ENCODE peak calls at places on chromosome 20, in ten cellular contexts. One of them, this sample, is unnamed.

GRCh38 chr20:19427480-19427879 is 215.0 kb downstream of the SLC24A3 start:
- DNase-seq in AG04450: no peak
- DNase-seq in fibroblast of pulmonary artery: no peak
- DNase-seq in HFFc6: no peak
- DNase-seq in hepatocyte: peak
- DNase-seq in endothelial cell: no peak
- DNase-seq in keratinocyte: no peak
- DNase-seq in GM12864: no peak
- DNase-seq in CD4-positive, alpha-beta T cell: no peak
- DNase-seq in activated B cell treated with CpG ODN at 0.5 μM for 24 hours: no peak
- DNase-seq in this sample: no peak

GRCh38 chr20:57849126-57849867 is 139.5 kb upstream of the PMEPA1 start:
- DNase-seq in hepatocyte: no peak
- DNase-seq in AG04450: no peak
- DNase-seq in fibroblast of pulmonary artery: peak
- DNase-seq in endothelial cell: no peak
- DNase-seq in GM12864: no peak
- DNase-seq in activated B cell treated with CpG ODN at 0.5 μM for 24 hours: no peak
- DNase-seq in CD4-positive, alpha-beta T cell: no peak
- DNase-seq in HFFc6: no peak
- DNase-seq in keratinocyte: no peak
- DNase-seq in this sample: no peak

GRCh38 chr20:32354592-32355416 is 3.3 kb upstream of the ASXL1 start:
- DNase-seq in GM12864: no peak
- DNase-seq in HFFc6: peak
- DNase-seq in endothelial cell: no peak
- DNase-seq in keratinocyte: no peak
- DNase-seq in hepatocyte: peak
- DNase-seq in CD4-positive, alpha-beta T cell: no peak
- DNase-seq in fibroblast of pulmonary artery: peak
- DNase-seq in activated B cell treated with CpG ODN at 0.5 μM for 24 hours: no peak
- DNase-seq in AG04450: no peak
- DNase-seq in this sample: no peak

GRCh38 chr20:7728373-7728772 is 211.9 kb downstream of the HAO1 start:
- DNase-seq in hepatocyte: no peak
- DNase-seq in endothelial cell: no peak
- DNase-seq in fibroblast of pulmonary artery: no peak
- DNase-seq in GM12864: no peak
- DNase-seq in HFFc6: no peak
- DNase-seq in CD4-positive, alpha-beta T cell: no peak
- DNase-seq in keratinocyte: no peak
- DNase-seq in AG04450: no peak
- DNase-seq in activated B cell treated with CpG ODN at 0.5 μM for 24 hours: no peak
- DNase-seq in this sample: no peak

GRCh38 chr20:57351042-57351783 is at the start of gene RAE1:
- DNase-seq in HFFc6: peak
- DNase-seq in activated B cell treated with CpG ODN at 0.5 μM for 24 hours: peak
- DNase-seq in hepatocyte: peak
- DNase-seq in keratinocyte: peak
- DNase-seq in endothelial cell: peak
- DNase-seq in fibroblast of pulmonary artery: peak
- DNase-seq in CD4-positive, alpha-beta T cell: peak
- DNase-seq in AG04450: peak
- DNase-seq in GM12864: peak
- DNase-seq in this sample: peak

GRCh38 chr20:34663213-34663943 is 13.5 kb downstream of the PIGU start:
- DNase-seq in AG04450: no peak
- DNase-seq in CD4-positive, alpha-beta T cell: no peak
- DNase-seq in keratinocyte: no peak
- DNase-seq in fibroblast of pulmonary artery: no peak
- DNase-seq in HFFc6: no peak
- DNase-seq in endothelial cell: no peak
- DNase-seq in activated B cell treated with CpG ODN at 0.5 μM for 24 hours: no peak
- DNase-seq in hepatocyte: no peak
- DNase-seq in GM12864: no peak
- DNase-seq in this sample: no peak

GRCh38 chr20:34112600-34113061 is 588 bp upstream of the EIF2S2 start:
- DNase-seq in GM12864: no peak
- DNase-seq in activated B cell treated with CpG ODN at 0.5 μM for 24 hours: peak
- DNase-seq in CD4-positive, alpha-beta T cell: peak
- DNase-seq in AG04450: no peak
- DNase-seq in fibroblast of pulmonary artery: peak
- DNase-seq in hepatocyte: no peak
- DNase-seq in HFFc6: no peak
- DNase-seq in keratinocyte: no peak
- DNase-seq in endothelial cell: peak
- DNase-seq in this sample: peak

GRCh38 chr20:25319241-25320034 is 71.2 kb downstream of the ABHD12 start:
- DNase-seq in hepatocyte: no peak
- DNase-seq in HFFc6: no peak
- DNase-seq in AG04450: no peak
- DNase-seq in CD4-positive, alpha-beta T cell: no peak
- DNase-seq in endothelial cell: no peak
- DNase-seq in GM12864: no peak
- DNase-seq in fibroblast of pulmonary artery: no peak
- DNase-seq in activated B cell treated with CpG ODN at 0.5 μM for 24 hours: peak
- DNase-seq in keratinocyte: no peak
- DNase-seq in this sample: no peak

GRCh38 chr20:25057234-25058050 is 497 bp downstream of the ACSS1 start:
- DNase-seq in keratinocyte: no peak
- DNase-seq in endothelial cell: peak
- DNase-seq in CD4-positive, alpha-beta T cell: peak
- DNase-seq in HFFc6: peak
- DNase-seq in hepatocyte: peak
- DNase-seq in AG04450: no peak
- DNase-seq in activated B cell treated with CpG ODN at 0.5 μM for 24 hours: peak
- DNase-seq in GM12864: no peak
- DNase-seq in fibroblast of pulmonary artery: peak
- DNase-seq in this sample: peak

GRCh38 chr20:11178946-11179654 is 505.3 kb upstream of the JAG1 start:
- DNase-seq in activated B cell treated with CpG ODN at 0.5 μM for 24 hours: no peak
- DNase-seq in hepatocyte: no peak
- DNase-seq in AG04450: peak
- DNase-seq in endothelial cell: no peak
- DNase-seq in keratinocyte: peak
- DNase-seq in fibroblast of pulmonary artery: peak
- DNase-seq in CD4-positive, alpha-beta T cell: no peak
- DNase-seq in GM12864: no peak
- DNase-seq in HFFc6: peak
- DNase-seq in this sample: no peak

GRCh38 chr20:16488086-16488485 is 85.2 kb downstream of the KIF16B start:
- DNase-seq in GM12864: no peak
- DNase-seq in AG04450: no peak
- DNase-seq in activated B cell treated with CpG ODN at 0.5 μM for 24 hours: no peak
- DNase-seq in fibroblast of pulmonary artery: no peak
- DNase-seq in endothelial cell: no peak
- DNase-seq in hepatocyte: no peak
- DNase-seq in HFFc6: no peak
- DNase-seq in keratinocyte: no peak
- DNase-seq in CD4-positive, alpha-beta T cell: no peak
- DNase-seq in this sample: no peak

GRCh38 chr20:56328861-56329260 is 29.9 kb upstream of the FAM210B start:
- DNase-seq in endothelial cell: no peak
- DNase-seq in activated B cell treated with CpG ODN at 0.5 μM for 24 hours: no peak
- DNase-seq in CD4-positive, alpha-beta T cell: no peak
- DNase-seq in fibroblast of pulmonary artery: peak
- DNase-seq in GM12864: no peak
- DNase-seq in AG04450: no peak
- DNase-seq in HFFc6: no peak
- DNase-seq in keratinocyte: no peak
- DNase-seq in hepatocyte: peak
- DNase-seq in this sample: no peak

GRCh38 chr20:6663751-6664388 is 103.6 kb upstream of the BMP2 start:
- DNase-seq in AG04450: no peak
- DNase-seq in GM12864: no peak
- DNase-seq in keratinocyte: no peak
- DNase-seq in fibroblast of pulmonary artery: peak
- DNase-seq in endothelial cell: no peak
- DNase-seq in CD4-positive, alpha-beta T cell: no peak
- DNase-seq in HFFc6: no peak
- DNase-seq in activated B cell treated with CpG ODN at 0.5 μM for 24 hours: no peak
- DNase-seq in hepatocyte: peak
- DNase-seq in this sample: no peak

GRCh38 chr20:60589624-60590023 is 631.4 kb downstream of the CDH26 start:
- DNase-seq in hepatocyte: peak
- DNase-seq in activated B cell treated with CpG ODN at 0.5 μM for 24 hours: no peak
- DNase-seq in CD4-positive, alpha-beta T cell: no peak
- DNase-seq in endothelial cell: peak
- DNase-seq in GM12864: no peak
- DNase-seq in HFFc6: no peak
- DNase-seq in AG04450: no peak
- DNase-seq in keratinocyte: no peak
- DNase-seq in fibroblast of pulmonary artery: no peak
- DNase-seq in this sample: no peak

GRCh38 chr20:35511814-35512420 is 17.5 kb downstream of the C20orf173 start:
- DNase-seq in endothelial cell: peak
- DNase-seq in keratinocyte: no peak
- DNase-seq in AG04450: no peak
- DNase-seq in activated B cell treated with CpG ODN at 0.5 μM for 24 hours: no peak
- DNase-seq in CD4-positive, alpha-beta T cell: no peak
- DNase-seq in GM12864: no peak
- DNase-seq in HFFc6: peak
- DNase-seq in fibroblast of pulmonary artery: peak
- DNase-seq in hepatocyte: peak
- DNase-seq in this sample: no peak

DNA sequence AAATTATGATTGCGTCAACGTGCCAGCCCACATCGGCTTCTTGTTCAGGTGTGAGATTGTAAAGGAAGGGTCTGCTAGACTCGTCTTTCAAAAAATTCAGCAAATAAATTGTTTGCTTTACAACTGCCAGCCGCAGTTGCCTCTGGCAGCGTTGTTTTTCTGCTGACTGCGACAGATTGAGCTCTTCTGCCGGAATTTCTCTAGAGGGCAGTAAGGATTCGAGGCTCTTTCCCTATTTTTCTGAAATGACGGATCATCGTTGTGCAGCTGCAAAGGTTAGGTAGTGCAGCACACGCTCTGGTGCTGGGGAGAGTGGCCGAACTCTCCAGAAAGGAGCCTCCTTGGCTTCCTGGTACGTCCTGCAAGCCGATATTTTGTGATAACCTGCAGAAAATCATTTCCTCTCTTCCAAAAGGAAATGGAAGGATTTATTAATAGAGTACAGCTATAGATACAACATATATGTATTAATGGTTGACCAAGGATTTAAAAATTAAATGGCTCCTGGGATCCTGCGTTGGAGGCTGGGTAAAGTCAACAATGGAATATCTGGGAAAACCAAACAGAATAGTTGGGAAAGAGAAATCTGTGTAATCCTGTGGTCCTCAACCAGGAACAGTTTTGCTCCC is 121.9 kb upstream of the ZFP64 start:
- DNase-seq in HFFc6: peak
- DNase-seq in GM12864: no peak
- DNase-seq in fibroblast of pulmonary artery: peak
- DNase-seq in AG04450: no peak
- DNase-seq in activated B cell treated with CpG ODN at 0.5 μM for 24 hours: no peak
- DNase-seq in endothelial cell: peak
- DNase-seq in hepatocyte: peak
- DNase-seq in CD4-positive, alpha-beta T cell: no peak
- DNase-seq in keratinocyte: no peak
- DNase-seq in this sample: no peak
- TF ChIP-seq CTCF in HFFc6: peak
- TF ChIP-seq CTCF in GM12864: no peak
- TF ChIP-seq CTCF in fibroblast of pulmonary artery: peak
- TF ChIP-seq CTCF in AG04450: peak
- TF ChIP-seq CTCF in activated B cell treated with CpG ODN at 0.5 μM for 24 hours: no peak
- TF ChIP-seq CTCF in endothelial cell: no peak
- TF ChIP-seq CTCF in hepatocyte: peak
- TF ChIP-seq CTCF in CD4-positive, alpha-beta T cell: no peak
- TF ChIP-seq CTCF in keratinocyte: peak
- TF ChIP-seq CTCF in this sample: no peak

GRCh38 chr20:2750343-2751251 is 49.8 kb downstream of the CPXM1 start:
- DNase-seq in GM12864: no peak
- DNase-seq in fibroblast of pulmonary artery: peak
- DNase-seq in keratinocyte: no peak
- DNase-seq in hepatocyte: peak
- DNase-seq in activated B cell treated with CpG ODN at 0.5 μM for 24 hours: no peak
- DNase-seq in endothelial cell: no peak
- DNase-seq in AG04450: no peak
- DNase-seq in HFFc6: peak
- DNase-seq in CD4-positive, alpha-beta T cell: no peak
- DNase-seq in this sample: no peak
- TF ChIP-seq CTCF in GM12864: no peak
- TF ChIP-seq CTCF in fibroblast of pulmonary artery: no peak
- TF ChIP-seq CTCF in keratinocyte: no peak
- TF ChIP-seq CTCF in hepatocyte: no peak
- TF ChIP-seq CTCF in activated B cell treated with CpG ODN at 0.5 μM for 24 hours: no peak
- TF ChIP-seq CTCF in endothelial cell: no peak
- TF ChIP-seq CTCF in AG04450: no peak
- TF ChIP-seq CTCF in HFFc6: no peak
- TF ChIP-seq CTCF in CD4-positive, alpha-beta T cell: no peak
- TF ChIP-seq CTCF in this sample: no peak

GRCh38 chr20:10111144-10111771 is 76.5 kb downstream of the ANKEF1 start:
- DNase-seq in hepatocyte: peak
- DNase-seq in keratinocyte: no peak
- DNase-seq in endothelial cell: no peak
- DNase-seq in activated B cell treated with CpG ODN at 0.5 μM for 24 hours: no peak
- DNase-seq in fibroblast of pulmonary artery: no peak
- DNase-seq in CD4-positive, alpha-beta T cell: no peak
- DNase-seq in HFFc6: no peak
- DNase-seq in GM12864: no peak
- DNase-seq in AG04450: no peak
- DNase-seq in this sample: no peak
- TF ChIP-seq CTCF in hepatocyte: no peak
- TF ChIP-seq CTCF in keratinocyte: no peak
- TF ChIP-seq CTCF in endothelial cell: no peak
- TF ChIP-seq CTCF in activated B cell treated with CpG ODN at 0.5 μM for 24 hours: no peak
- TF ChIP-seq CTCF in fibroblast of pulmonary artery: no peak
- TF ChIP-seq CTCF in CD4-positive, alpha-beta T cell: no peak
- TF ChIP-seq CTCF in HFFc6: no peak
- TF ChIP-seq CTCF in GM12864: no peak
- TF ChIP-seq CTCF in AG04450: no peak
- TF ChIP-seq CTCF in this sample: no peak

DNA sequence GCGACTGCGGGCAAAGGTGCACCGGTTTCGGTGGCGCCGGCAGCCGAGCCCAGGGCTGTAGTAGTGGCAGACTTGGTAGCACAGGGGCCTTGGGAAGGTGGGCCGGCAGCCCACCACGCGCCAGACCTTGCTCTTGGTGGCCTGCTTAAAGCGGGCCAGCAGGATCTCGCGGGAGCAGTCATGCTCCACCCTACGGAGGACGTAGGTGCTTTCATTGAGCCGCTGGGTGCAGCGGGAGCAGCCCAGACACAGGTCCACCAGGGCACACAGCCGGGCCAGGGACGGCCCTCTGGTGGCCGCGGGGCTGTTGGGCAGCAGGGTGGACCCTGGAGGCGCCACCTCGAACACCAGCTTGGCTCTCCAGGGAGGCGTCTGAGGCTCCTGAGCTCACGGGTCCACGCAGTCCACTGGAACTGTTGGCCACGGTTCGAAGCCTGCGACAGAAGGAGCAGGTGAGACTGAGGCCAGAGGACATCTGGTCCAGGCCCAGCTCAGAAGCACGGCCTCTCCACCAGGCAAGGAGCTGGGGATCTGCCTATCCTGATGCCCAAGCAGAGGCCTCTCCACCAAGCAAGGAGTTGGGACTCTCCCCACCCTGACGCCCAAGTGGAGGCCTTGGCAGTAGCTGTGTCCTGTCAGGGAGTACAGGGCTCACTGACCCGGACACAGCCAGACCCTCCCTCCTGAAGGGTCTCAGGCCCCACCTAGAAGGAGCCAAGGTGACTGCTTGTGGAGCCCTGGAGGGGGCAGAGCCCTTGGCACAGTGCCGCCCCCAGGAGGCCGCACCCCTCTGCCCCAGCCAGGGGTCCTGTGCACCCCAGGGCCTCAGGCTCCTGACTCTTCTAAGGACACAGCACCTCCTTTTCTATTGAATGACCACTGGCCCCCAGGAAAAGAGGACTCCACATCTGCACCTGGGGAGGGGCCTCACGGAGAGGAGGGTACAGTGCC is 976 bp downstream of the HELZ2 start:
- DNase-seq in AG04450: no peak
- DNase-seq in hepatocyte: no peak
- DNase-seq in activated B cell treated with CpG ODN at 0.5 μM for 24 hours: no peak
- DNase-seq in HFFc6: no peak
- DNase-seq in keratinocyte: no peak
- DNase-seq in CD4-positive, alpha-beta T cell: no peak
- DNase-seq in fibroblast of pulmonary artery: no peak
- DNase-seq in endothelial cell: peak
- DNase-seq in GM12864: no peak
- DNase-seq in this sample: no peak
- TF ChIP-seq CTCF in AG04450: peak
- TF ChIP-seq CTCF in hepatocyte: peak
- TF ChIP-seq CTCF in activated B cell treated with CpG ODN at 0.5 μM for 24 hours: no peak
- TF ChIP-seq CTCF in HFFc6: peak
- TF ChIP-seq CTCF in keratinocyte: no peak
- TF ChIP-seq CTCF in CD4-positive, alpha-beta T cell: no peak
- TF ChIP-seq CTCF in fibroblast of pulmonary artery: peak
- TF ChIP-seq CTCF in endothelial cell: no peak
- TF ChIP-seq CTCF in GM12864: no peak
- TF ChIP-seq CTCF in this sample: no peak